ENCODE peak calls at places on chromosome 11, in seven cellular contexts. Q, T, Z, O, W, A and S are unnamed samples.
A peak's percentile ranks its signal among the peaks of the same experiment; 100 is the strongest.

GRCh38 chr11:61273151-61274078 is 21.7 kb downstream of the VWCE start:
- DNase-seq in Q (no peak), T (no peak), Z (no peak), O (no peak), W (peak; percentile 38), A (no peak), S (no peak)

GRCh38 chr11:36775157-36775556 is 177.1 kb upstream of the RAG2 start:
- DNase-seq in Q (no peak), T (no peak), Z (no peak), O (no peak), W (no peak), A (no peak), S (no peak)

GRCh38 chr11:88552377-88553029 is 215.0 kb upstream of the CTSC start:
- DNase-seq in Q (peak; percentile 73), T (peak; percentile 73), Z (no peak), O (peak; percentile 6), W (peak; percentile 3), A (peak; percentile 52), S (no peak)

GRCh38 chr11:11403763-11404725 is 51.0 kb upstream of the CSNK2A3 start:
- DNase-seq in Q (no peak), T (no peak), Z (no peak), O (no peak), W (no peak), A (no peak), S (no peak)

GRCh38 chr11:128283445-128283844 is 303.9 kb downstream of the ETS1 start:
- DNase-seq in Q (peak; percentile 37), T (no peak), Z (no peak), O (no peak), W (no peak), A (no peak), S (no peak)

GRCh38 chr11:110077318-110077717 is 15.9 kb upstream of the ZC3H12C start:
- DNase-seq in Q (no peak), T (no peak), Z (no peak), O (no peak), W (no peak), A (no peak), S (no peak)

GRCh38 chr11:64760759-64761417 is 1.1 kb upstream of the PYGM start:
- DNase-seq in Q (no peak), T (peak; percentile 51), Z (no peak), O (no peak), W (no peak), A (no peak), S (no peak)

GRCh38 chr11:84289381-84289906 is 1003.3 kb upstream of the CCDC90B start:
- DNase-seq in Q (peak; percentile 87), T (no peak), Z (no peak), O (no peak), W (no peak), A (no peak), S (no peak)

GRCh38 chr11:6968816-6969215 is 42.6 kb downstream of the ZNF215 start:
- DNase-seq in Q (peak; percentile 69), T (no peak), Z (no peak), O (no peak), W (no peak), A (no peak), S (no peak)

GRCh38 chr11:3732671-3733070 is 61.5 kb upstream of the CHRNA10 start:
- DNase-seq in Q (peak; percentile 19), T (no peak), Z (no peak), O (no peak), W (no peak), A (no peak), S (no peak)

GRCh38 chr11:76768091-76769047 is 14.8 kb upstream of the TSKU start:
- DNase-seq in Q (no peak), T (peak; percentile 70), Z (no peak), O (no peak), W (peak; percentile 15), A (no peak), S (no peak)

GRCh38 chr11:113314065-113314388 is 356 bp upstream of the TTC12 start:
- DNase-seq in Q (no peak), T (no peak), Z (no peak), O (no peak), W (no peak), A (no peak), S (no peak)

GRCh38 chr11:64787526-64788320 is 9.4 kb upstream of the SF1 start:
- DNase-seq in Q (peak; percentile 66), T (peak; percentile 76), Z (no peak), O (no peak), W (peak; percentile 14), A (peak; percentile 51), S (no peak)

GRCh38 chr11:62340269-62340901 is 3.1 kb downstream of the ASRGL1 start:
- DNase-seq in Q (peak; percentile 68), T (peak; percentile 75), Z (no peak), O (peak; percentile 9), W (peak; percentile 76), A (peak; percentile 42), S (peak; percentile 17)

GRCh38 chr11:77525455-77526091 is 51.7 kb upstream of the PAK1 start:
- DNase-seq in Q (peak; percentile 35), T (no peak), Z (no peak), O (no peak), W (peak; percentile 19), A (no peak), S (no peak)